ENCODE peak calls at places on chromosomes 13 and 19, in five cellular contexts. T, S, J, A and W are unnamed samples.

GRCh38 chr19:34269968-34270621 is 15.7 kb downstream of the GARRE1 start:
- DNase-seq in T (no peak), S (no peak), J (peak), A (peak), W (peak)

GRCh38 chr13:114157869-114158495 is 21.1 kb upstream of the CFAP97D2 start:
- DNase-seq in T (no peak), S (no peak), J (no peak), A (no peak), W (no peak)

GRCh38 chr13:46844431-46844830 is 47.5 kb upstream of the ESD start:
- DNase-seq in T (no peak), S (no peak), J (no peak), A (no peak), W (no peak)

GRCh38 chr13:110168999-110169933 is 137.7 kb downstream of the COL4A1 start:
- DNase-seq in T (no peak), S (no peak), J (no peak), A (peak), W (no peak)

GRCh38 chr19:7617735-7618134 is 11.6 kb downstream of the XAB2 start:
- DNase-seq in T (no peak), S (no peak), J (no peak), A (no peak), W (no peak)

GRCh38 chr13:42395066-42395821 is 123.3 kb downstream of the AKAP11 start:
- DNase-seq in T (no peak), S (no peak), J (peak), A (no peak), W (no peak)

GRCh38 chr13:20460744-20461143 is 64.9 kb downstream of the CRYL1 start:
- DNase-seq in T (no peak), S (no peak), J (peak), A (no peak), W (no peak)

GRCh38 chr19:46813570-46814358 is 25.4 kb upstream of the SLC1A5 start:
- DNase-seq in T (no peak), S (peak), J (no peak), A (peak), W (no peak)

GRCh38 chr13:25292301-25292700 is 5.0 kb upstream of the MTMR6 start:
- DNase-seq in T (peak), S (no peak), J (peak), A (peak), W (no peak)

GRCh38 chr19:29645911-29646310 is 19.4 kb upstream of the PLEKHF1 start:
- DNase-seq in T (no peak), S (peak), J (peak), A (peak), W (no peak)

GRCh38 chr19:482186-483041 is 13.9 kb upstream of the MADCAM1 start:
- DNase-seq in T (peak), S (no peak), J (no peak), A (no peak), W (no peak)

GRCh38 chr19:4967738-4968461 is 1.0 kb upstream of the KDM4B start:
- DNase-seq in T (no peak), S (no peak), J (no peak), A (peak), W (no peak)

GRCh38 chr13:98208606-98209005 is 31.5 kb upstream of the RNF113B start:
- DNase-seq in T (no peak), S (no peak), J (no peak), A (no peak), W (no peak)

GRCh38 chr19:40443930-40444180 is 280 bp downstream of the SERTAD3 start:
- DNase-seq in T (no peak), S (no peak), J (no peak), A (no peak), W (no peak)

GRCh38 chr19:1238373-1239303 is 833 bp upstream of the CBARP start:
- DNase-seq in T (no peak), S (no peak), J (no peak), A (no peak), W (no peak)

GRCh38 chr19:34734601-34735103 is 609 bp downstream of the ZNF181 start:
- DNase-seq in T (no peak), S (no peak), J (no peak), A (no peak), W (no peak)

GRCh38 chr19:51364200-51365106 is 1.7 kb downstream of the ETFB start:
- DNase-seq in T (no peak), S (no peak), J (no peak), A (no peak), W (peak)

GRCh38 chr13:32947886-32948285 is 68.3 kb upstream of the KL start:
- DNase-seq in T (peak), S (no peak), J (no peak), A (no peak), W (no peak)

GRCh38 chr13:42992585-42993122 is 613 bp upstream of the EPSTI1 start:
- DNase-seq in T (no peak), S (no peak), J (no peak), A (no peak), W (no peak)

GRCh38 chr13:75469087-75469486 is 12.9 kb downstream of the TBC1D4 start:
- DNase-seq in T (no peak), S (no peak), J (no peak), A (no peak), W (no peak)

GRCh38 chr13:44575741-44576395 is at the start of gene TSC22D1:
- DNase-seq in T (peak), S (no peak), J (peak), A (peak), W (peak)

GRCh38 chr19:4206818-4207484 is 22.4 kb upstream of the EBI3 start:
- DNase-seq in T (no peak), S (no peak), J (no peak), A (peak), W (no peak)

GRCh38 chr13:44715287-44716224 is 139.4 kb upstream of the TSC22D1 start:
- DNase-seq in T (peak), S (no peak), J (no peak), A (peak), W (no peak)

GRCh38 chr13:44879452-44880058 is 109.7 kb downstream of the NUFIP1 start:
- DNase-seq in T (peak), S (no peak), J (no peak), A (peak), W (no peak)

GRCh38 chr13:53007872-53008271 is 20.7 kb upstream of the OLFM4 start:
- DNase-seq in T (peak), S (no peak), J (peak), A (no peak), W (no peak)

GRCh38 chr13:37981932-37982331 is 112.4 kb upstream of the TRPC4 start:
- DNase-seq in T (no peak), S (no peak), J (no peak), A (no peak), W (no peak)

GRCh38 chr19:55275851-55276719 is 3.8 kb downstream of the HSPBP1 start:
- DNase-seq in T (no peak), S (no peak), J (no peak), A (no peak), W (no peak)

GRCh38 chr19:44879309-44880065 is 11.6 kb upstream of the TOMM40 start:
- DNase-seq in T (no peak), S (no peak), J (no peak), A (no peak), W (no peak)

GRCh38 chr13:101795460-101795859 is 343.0 kb downstream of the ITGBL1 start:
- DNase-seq in T (no peak), S (no peak), J (no peak), A (no peak), W (no peak)

GRCh38 chr13:26946675-26947342 is 186.2 kb upstream of the GPR12 start:
- DNase-seq in T (peak), S (no peak), J (no peak), A (peak), W (peak)

GRCh38 chr13:21347753-21348318 is 111.3 kb downstream of the ZDHHC20 start:
- DNase-seq in T (no peak), S (no peak), J (no peak), A (no peak), W (no peak)

GRCh38 chr13:110380359-110381028 is 73.4 kb downstream of the COL4A2 start:
- DNase-seq in T (no peak), S (no peak), J (no peak), A (peak), W (no peak)

GRCh38 chr13:112790735-112791641 is 101.2 kb downstream of the ATP11A start:
- DNase-seq in T (no peak), S (no peak), J (no peak), A (peak), W (no peak)

GRCh38 chr13:109783815-109784589 is 2.4 kb downstream of the IRS2 start:
- DNase-seq in T (peak), S (no peak), J (no peak), A (no peak), W (no peak)

GRCh38 chr13:26219726-26220125 is 2.4 kb downstream of the RNF6 start:
- DNase-seq in T (no peak), S (no peak), J (no peak), A (no peak), W (no peak)

GRCh38 chr19:6065685-6066365 is 44.5 kb downstream of the RFX2 start:
- DNase-seq in T (no peak), S (peak), J (peak), A (no peak), W (no peak)

GRCh38 chr19:19171110-19171672 is 1.1 kb upstream of the MEF2B start:
- DNase-seq in T (no peak), S (no peak), J (no peak), A (no peak), W (no peak)